ENCODE peak calls at places on chromosomes 5 and 9, in seven cellular contexts. O is SK-N-SH, Z is K562, N is HCT116, D is HepG2, B is GM12878, K is H1. T is an unnamed sample.

GRCh38 chr9:135605238-135605781 is 34.0 kb downstream of the GLT6D1 start:
- DNase-seq in O (peak), Z (no peak), N (no peak), D (no peak), B (no peak), K (no peak), T (no peak)

GRCh38 chr5:179319123-179319522 is 26.1 kb downstream of the ADAMTS2 start:
- DNase-seq in O (no peak), Z (no peak), N (no peak), D (no peak), B (peak), K (no peak), T (no peak)

GRCh38 chr5:56080375-56081052 is 85.8 kb upstream of the IL6ST start:
- DNase-seq in O (no peak), Z (no peak), N (no peak), D (no peak), B (peak), K (no peak), T (no peak)

GRCh38 chr5:112921031-112921832 is 795 bp downstream of the REEP5 start:
- DNase-seq in O (peak), Z (peak), N (peak), D (peak), B (no peak), K (no peak), T (no peak)

GRCh38 chr5:180159756-180160155 is 49.3 kb downstream of the RASGEF1C start:
- DNase-seq in O (no peak), Z (no peak), N (no peak), D (no peak), B (no peak), K (no peak), T (no peak)

GRCh38 chr9:133134419-133135190 is 13.6 kb upstream of the RALGDS start:
- DNase-seq in O (no peak), Z (no peak), N (no peak), D (no peak), B (no peak), K (no peak), T (no peak)

GRCh38 chr5:10162468-10162867 is 87.2 kb downstream of the ATPSCKMT start:
- DNase-seq in O (no peak), Z (no peak), N (no peak), D (no peak), B (no peak), K (no peak), T (no peak)

GRCh38 chr5:159893020-159893695 is 23.1 kb upstream of the ADRA1B start:
- DNase-seq in O (no peak), Z (no peak), N (no peak), D (no peak), B (no peak), K (no peak), T (no peak)

GRCh38 chr5:9356306-9356942 is 189.5 kb downstream of the SEMA5A start:
- DNase-seq in O (no peak), Z (no peak), N (no peak), D (no peak), B (no peak), K (no peak), T (no peak)

GRCh38 chr5:155943516-155944407 is 383.2 kb upstream of the SGCD start:
- DNase-seq in O (peak), Z (peak), N (no peak), D (peak), B (no peak), K (no peak), T (no peak)

GRCh38 chr5:37871023-37871815 is 31.4 kb upstream of the GDNF start:
- DNase-seq in O (no peak), Z (no peak), N (no peak), D (no peak), B (no peak), K (no peak), T (no peak)

GRCh38 chr9:127557466-127557869 is 54.6 kb upstream of the STXBP1 start:
- DNase-seq in O (peak), Z (no peak), N (no peak), D (no peak), B (no peak), K (no peak), T (no peak)

GRCh38 chr9:133375116-133375723 is 640 bp downstream of the SURF4 start:
- DNase-seq in O (peak), Z (peak), N (no peak), D (peak), B (no peak), K (no peak), T (no peak)

GRCh38 chr9:131707677-131708612 is 31.9 kb downstream of the RAPGEF1 start:
- DNase-seq in O (no peak), Z (peak), N (no peak), D (no peak), B (no peak), K (no peak), T (no peak)

GRCh38 chr9:129140397-129141065 is 29.3 kb downstream of the PTPA start:
- DNase-seq in O (peak), Z (peak), N (no peak), D (peak), B (no peak), K (no peak), T (no peak)

GRCh38 chr5:139637438-139638089 is 10.6 kb upstream of the CXXC5 start:
- DNase-seq in O (peak), Z (peak), N (no peak), D (peak), B (no peak), K (no peak), T (no peak)

GRCh38 chr5:77867194-77867691 is 91.1 kb upstream of the TBCA start:
- DNase-seq in O (peak), Z (peak), N (no peak), D (no peak), B (no peak), K (no peak), T (no peak)
- TF ChIP-seq CTCF in O (peak), Z (peak), N (peak), D (no peak), B (peak), K (no peak), T (peak)

GRCh38 chr9:27749838-27750237 is 176.6 kb upstream of the C9orf72 start:
- DNase-seq in O (no peak), Z (no peak), N (no peak), D (no peak), B (no peak), K (peak), T (no peak)
- TF ChIP-seq SIN3A in O (no peak), Z (no peak), N (no peak), D (no peak), B (no peak), K (no peak), T (no peak)

GRCh38 chr9:36991516-36992134 is 42.4 kb downstream of the PAX5 start:
- DNase-seq in O (peak), Z (peak), N (peak), D (no peak), B (no peak), K (peak), T (peak)
- TF ChIP-seq CTCF in O (peak), Z (peak), N (peak), D (peak), B (peak), K (peak), T (no peak)

DNA sequence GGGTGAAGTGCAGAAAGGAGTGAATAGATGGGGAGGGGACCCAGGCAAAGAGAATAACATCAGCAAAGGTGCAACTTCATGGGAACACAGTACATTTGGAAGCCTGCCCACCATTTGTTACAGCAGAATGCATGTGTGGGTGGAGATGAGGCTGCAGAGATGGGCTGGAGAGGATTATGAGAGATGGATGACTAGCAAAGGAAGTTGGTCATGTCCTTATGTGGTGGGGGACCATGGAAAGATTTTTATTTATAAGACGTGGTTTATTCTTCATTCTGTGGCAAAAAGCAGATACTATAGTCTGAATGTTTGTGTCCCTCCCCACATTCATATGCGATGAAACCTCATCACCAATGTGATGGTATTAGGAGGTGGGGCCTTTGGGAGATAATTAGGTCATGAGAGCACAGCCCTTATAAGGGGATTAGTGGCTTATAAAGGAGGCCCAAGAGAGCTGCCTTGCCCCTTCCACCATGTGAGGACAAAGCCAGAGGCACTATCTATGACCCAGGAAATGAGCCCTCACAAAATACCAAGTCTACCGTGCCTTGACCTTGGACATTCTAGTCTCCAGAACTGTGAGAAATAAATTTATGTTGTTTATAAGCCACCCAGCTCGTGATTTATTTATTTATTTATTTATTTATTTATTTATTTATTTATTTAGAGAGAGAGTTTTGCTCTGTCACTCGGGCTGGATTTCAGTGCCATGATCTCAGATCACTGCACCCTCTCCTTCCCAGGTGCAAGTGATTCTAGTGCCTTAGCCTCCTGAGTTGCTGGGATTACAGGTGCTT is 483.7 kb downstream of the RAB3C start:
- DNase-seq in O (no peak), Z (no peak), N (no peak), D (no peak), B (no peak), K (no peak), T (no peak)
- TF ChIP-seq SIN3A in O (no peak), Z (no peak), N (no peak), D (no peak), B (no peak), K (no peak), T (no peak)

GRCh38 chr9:14071484-14071883 is 242.5 kb downstream of the NFIB start:
- DNase-seq in O (no peak), Z (no peak), N (no peak), D (no peak), B (no peak), K (no peak), T (no peak)
- TF ChIP-seq CTCF in O (no peak), Z (no peak), N (no peak), D (no peak), B (no peak), K (peak), T (no peak)

T was measured in Panc1.